ENCODE peak calls at places on chromosome 13, in seven cellular contexts. N is stimulated activated naive CD4-positive, alpha-beta T cell; A is H54; G is amygdala; H is spleen; Y is head of caudate nucleus; Z is omental fat pad. D is an unnamed sample.
A peak's percentile ranks its signal among the peaks of the same experiment; 100 is the strongest.

GRCh38 chr13:60757481-60757880 is 360.5 kb downstream of the TDRD3 start:
- DNase-seq in N (no peak), A (no peak), G (no peak), H (no peak), Y (no peak), Z (no peak), D (no peak)

GRCh38 chr13:71721117-71721516 is 145.9 kb downstream of the DACH1 start:
- DNase-seq in N (no peak), A (no peak), G (no peak), H (no peak), Y (no peak), Z (no peak), D (no peak)

GRCh38 chr13:95117092-95117491 is 184.2 kb downstream of the ABCC4 start:
- DNase-seq in N (no peak), A (no peak), G (no peak), H (no peak), Y (no peak), Z (no peak), D (no peak)

GRCh38 chr13:99425485-99426341 is 75.6 kb upstream of the TM9SF2 start:
- DNase-seq in N (peak; percentile 26), A (no peak), G (no peak), H (peak; percentile 92), Y (peak; percentile 56), Z (no peak), D (peak; percentile 88)

GRCh38 chr13:38202730-38203129 is 146.9 kb upstream of the UFM1 start:
- DNase-seq in N (no peak), A (no peak), G (no peak), H (no peak), Y (no peak), Z (no peak), D (no peak)

GRCh38 chr13:110340812-110341444 is 33.8 kb downstream of the COL4A2 start:
- DNase-seq in N (peak; percentile 10), A (no peak), G (no peak), H (peak; percentile 85), Y (no peak), Z (peak; percentile 50), D (no peak)

GRCh38 chr13:50989476-50989875 is 79.9 kb downstream of the RNASEH2B start:
- DNase-seq in N (no peak), A (no peak), G (no peak), H (no peak), Y (no peak), Z (no peak), D (no peak)

GRCh38 chr13:50452761-50453160 is 390.7 kb downstream of the DLEU7 start:
- DNase-seq in N (no peak), A (no peak), G (no peak), H (no peak), Y (no peak), Z (no peak), D (no peak)

GRCh38 chr13:79477968-79478367 is 3.0 kb upstream of the NDFIP2 start:
- DNase-seq in N (no peak), A (no peak), G (no peak), H (no peak), Y (peak; percentile 45), Z (no peak), D (no peak)

GRCh38 chr13:97224544-97225324 is 2.6 kb downstream of the MBNL2 start:
- DNase-seq in N (peak; percentile 11), A (no peak), G (no peak), H (no peak), Y (no peak), Z (no peak), D (peak; percentile 53)

GRCh38 chr13:32150239-32150638 is 118.7 kb downstream of the FRY start:
- DNase-seq in N (no peak), A (no peak), G (no peak), H (no peak), Y (no peak), Z (no peak), D (no peak)

GRCh38 chr13:20190481-20191310 is 2.0 kb downstream of the GJB2 start:
- DNase-seq in N (no peak), A (peak; percentile 75), G (no peak), H (no peak), Y (no peak), Z (no peak), D (no peak)

GRCh38 chr13:111280226-111280625 is 40.2 kb upstream of the TEX29 start:
- DNase-seq in N (no peak), A (no peak), G (no peak), H (no peak), Y (no peak), Z (no peak), D (no peak)

D was measured in MM.1S.